ENCODE peak calls at places on chromosomes 5 and 9, in ten cellular contexts. One of them, this sample, is unnamed.

GRCh38 chr5:113678924-113679575 is 165.6 kb downstream of the YTHDC2 start:
- DNase-seq in caudate nucleus: no peak
- DNase-seq in NCI-H2171 treated with DMSO at 0.1 percent for 48 hours: peak
- DNase-seq in activated CD4-positive, alpha-beta T cell treated with anti-CD3 and anti-CD28 coated beads, Interleukin-2, amount 50 U/mL, for 1 hour: no peak
- DNase-seq in pancreas: no peak
- DNase-seq in OCI-M1: peak
- DNase-seq in dermis blood vessel endothelial cell: peak
- DNase-seq in amniotic stem cell: no peak
- DNase-seq in cardiac muscle cell: peak
- DNase-seq in pons: peak
- DNase-seq in this sample: peak

GRCh38 chr9:89608646-89609335 is 4.0 kb downstream of the GADD45G start:
- DNase-seq in caudate nucleus: no peak
- DNase-seq in NCI-H2171 treated with DMSO at 0.1 percent for 48 hours: peak
- DNase-seq in activated CD4-positive, alpha-beta T cell treated with anti-CD3 and anti-CD28 coated beads, Interleukin-2, amount 50 U/mL, for 1 hour: no peak
- DNase-seq in pancreas: no peak
- DNase-seq in OCI-M1: no peak
- DNase-seq in dermis blood vessel endothelial cell: no peak
- DNase-seq in amniotic stem cell: no peak
- DNase-seq in cardiac muscle cell: no peak
- DNase-seq in pons: no peak
- DNase-seq in this sample: no peak

GRCh38 chr9:84751921-84752320 is 82.4 kb downstream of the NTRK2 start:
- DNase-seq in caudate nucleus: no peak
- DNase-seq in NCI-H2171 treated with DMSO at 0.1 percent for 48 hours: no peak
- DNase-seq in activated CD4-positive, alpha-beta T cell treated with anti-CD3 and anti-CD28 coated beads, Interleukin-2, amount 50 U/mL, for 1 hour: no peak
- DNase-seq in pancreas: no peak
- DNase-seq in OCI-M1: no peak
- DNase-seq in dermis blood vessel endothelial cell: no peak
- DNase-seq in amniotic stem cell: no peak
- DNase-seq in cardiac muscle cell: no peak
- DNase-seq in pons: no peak
- DNase-seq in this sample: no peak

GRCh38 chr9:123814526-123814925 is 115.4 kb downstream of the DENND1A start:
- DNase-seq in caudate nucleus: no peak
- DNase-seq in NCI-H2171 treated with DMSO at 0.1 percent for 48 hours: no peak
- DNase-seq in activated CD4-positive, alpha-beta T cell treated with anti-CD3 and anti-CD28 coated beads, Interleukin-2, amount 50 U/mL, for 1 hour: no peak
- DNase-seq in pancreas: no peak
- DNase-seq in OCI-M1: no peak
- DNase-seq in dermis blood vessel endothelial cell: peak
- DNase-seq in amniotic stem cell: no peak
- DNase-seq in cardiac muscle cell: no peak
- DNase-seq in pons: no peak
- DNase-seq in this sample: no peak

GRCh38 chr9:32618261-32618660 is 17.2 kb downstream of the TAF1L start:
- DNase-seq in caudate nucleus: no peak
- DNase-seq in NCI-H2171 treated with DMSO at 0.1 percent for 48 hours: no peak
- DNase-seq in activated CD4-positive, alpha-beta T cell treated with anti-CD3 and anti-CD28 coated beads, Interleukin-2, amount 50 U/mL, for 1 hour: no peak
- DNase-seq in pancreas: no peak
- DNase-seq in OCI-M1: no peak
- DNase-seq in dermis blood vessel endothelial cell: no peak
- DNase-seq in amniotic stem cell: no peak
- DNase-seq in cardiac muscle cell: no peak
- DNase-seq in pons: no peak
- DNase-seq in this sample: peak

GRCh38 chr5:37553720-37554402 is 174.7 kb downstream of the WDR70 start:
- DNase-seq in caudate nucleus: no peak
- DNase-seq in NCI-H2171 treated with DMSO at 0.1 percent for 48 hours: no peak
- DNase-seq in activated CD4-positive, alpha-beta T cell treated with anti-CD3 and anti-CD28 coated beads, Interleukin-2, amount 50 U/mL, for 1 hour: no peak
- DNase-seq in pancreas: no peak
- DNase-seq in OCI-M1: peak
- DNase-seq in dermis blood vessel endothelial cell: peak
- DNase-seq in amniotic stem cell: no peak
- DNase-seq in cardiac muscle cell: no peak
- DNase-seq in pons: no peak
- DNase-seq in this sample: no peak

GRCh38 chr5:61970218-61970617 is 335.8 kb upstream of the KIF2A start:
- DNase-seq in caudate nucleus: no peak
- DNase-seq in NCI-H2171 treated with DMSO at 0.1 percent for 48 hours: no peak
- DNase-seq in activated CD4-positive, alpha-beta T cell treated with anti-CD3 and anti-CD28 coated beads, Interleukin-2, amount 50 U/mL, for 1 hour: no peak
- DNase-seq in pancreas: no peak
- DNase-seq in OCI-M1: no peak
- DNase-seq in dermis blood vessel endothelial cell: no peak
- DNase-seq in amniotic stem cell: no peak
- DNase-seq in cardiac muscle cell: no peak
- DNase-seq in pons: no peak
- DNase-seq in this sample: no peak

GRCh38 chr5:150510460-150511263 is 2.7 kb downstream of the NDST1 start:
- DNase-seq in caudate nucleus: no peak
- DNase-seq in NCI-H2171 treated with DMSO at 0.1 percent for 48 hours: no peak
- DNase-seq in activated CD4-positive, alpha-beta T cell treated with anti-CD3 and anti-CD28 coated beads, Interleukin-2, amount 50 U/mL, for 1 hour: no peak
- DNase-seq in pancreas: peak
- DNase-seq in OCI-M1: no peak
- DNase-seq in dermis blood vessel endothelial cell: no peak
- DNase-seq in amniotic stem cell: no peak
- DNase-seq in cardiac muscle cell: no peak
- DNase-seq in pons: peak
- DNase-seq in this sample: no peak

GRCh38 chr9:129126789-129127618 is 15.8 kb downstream of the PTPA start:
- DNase-seq in caudate nucleus: no peak
- DNase-seq in NCI-H2171 treated with DMSO at 0.1 percent for 48 hours: peak
- DNase-seq in activated CD4-positive, alpha-beta T cell treated with anti-CD3 and anti-CD28 coated beads, Interleukin-2, amount 50 U/mL, for 1 hour: no peak
- DNase-seq in pancreas: no peak
- DNase-seq in OCI-M1: no peak
- DNase-seq in dermis blood vessel endothelial cell: peak
- DNase-seq in amniotic stem cell: no peak
- DNase-seq in cardiac muscle cell: no peak
- DNase-seq in pons: peak
- DNase-seq in this sample: peak

This sample was measured in WERI-Rb-1.